ENCODE peak calls at places on chromosome 19, in four cellular contexts. L, O, T and U are unnamed samples.

GRCh38 chr19:33193269-33193863 is 764 bp upstream of the LRP3 start:
- DNase-seq in L (no peak), O (no peak), T (no peak), U (no peak)

GRCh38 chr19:18612772-18613588 is at the start of gene TMEM59L:
- DNase-seq in L (no peak), O (no peak), T (peak; percentile 59), U (no peak)

GRCh38 chr19:38293281-38293680 is 10.8 kb upstream of the C19orf33 start:
- DNase-seq in L (no peak), O (no peak), T (no peak), U (no peak)

GRCh38 chr19:778910-779653 is 18.2 kb upstream of the PTBP1 start:
- DNase-seq in L (peak; percentile 94), O (peak; percentile 68), T (no peak), U (peak; percentile 87)

GRCh38 chr19:30046522-30046921 is 104.5 kb downstream of the URI1 start:
- DNase-seq in L (peak; percentile 1), O (peak; percentile 39), T (no peak), U (no peak)

GRCh38 chr19:35973487-35973886 is 21.5 kb upstream of the SDHAF1 start:
- DNase-seq in L (no peak), O (no peak), T (no peak), U (no peak)

GRCh38 chr19:40278361-40279045 is 6.6 kb downstream of the AKT2 start:
- DNase-seq in L (no peak), O (no peak), T (no peak), U (no peak)

GRCh38 chr19:18306903-18307681 is 15.8 kb downstream of the LSM4 start:
- DNase-seq in L (no peak), O (no peak), T (peak; percentile 10), U (no peak)

GRCh38 chr19:13619203-13619632 is 112.9 kb upstream of the CACNA1A start:
- DNase-seq in L (peak; percentile 81), O (no peak), T (no peak), U (no peak)

GRCh38 chr19:43780706-43781525 is at the start of gene KCNN4:
- DNase-seq in L (peak; percentile 67), O (no peak), T (peak; percentile 31), U (peak; percentile 80)

GRCh38 chr19:18477974-18478373 is 40.0 kb upstream of the ISYNA1 start:
- DNase-seq in L (no peak), O (no peak), T (no peak), U (no peak)

GRCh38 chr19:34298891-34299510 is 44.6 kb downstream of the GARRE1 start:
- DNase-seq in L (no peak), O (no peak), T (no peak), U (no peak)

GRCh38 chr19:33520844-33521479 is 629 bp downstream of the PEPD start:
- DNase-seq in L (no peak), O (no peak), T (no peak), U (no peak)

GRCh38 chr19:18399008-18399407 is 1.6 kb upstream of the LRRC25 start:
- DNase-seq in L (peak; percentile 87), O (no peak), T (no peak), U (peak; percentile 66)

GRCh38 chr19:13692096-13692495 is 72.2 kb upstream of the MRI1 start:
- DNase-seq in L (peak; percentile 60), O (no peak), T (no peak), U (no peak)

GRCh38 chr19:375395-376110 is 31.0 kb upstream of the MIER2 start:
- DNase-seq in L (no peak), O (no peak), T (no peak), U (no peak)

GRCh38 chr19:13429563-13429962 is 76.7 kb downstream of the CACNA1A start:
- DNase-seq in L (peak; percentile 4), O (no peak), T (no peak), U (no peak)

GRCh38 chr19:1243768-1244692 is 2.5 kb downstream of the ATP5F1D start:
- DNase-seq in L (peak; percentile 77), O (peak; percentile 94), T (peak; percentile 88), U (peak; percentile 77)

GRCh38 chr19:41792513-41793413 is 3.6 kb upstream of the CEACAM3 start:
- DNase-seq in L (peak; percentile 36), O (peak; percentile 79), T (peak; percentile 43), U (peak; percentile 47)

GRCh38 chr19:3655402-3656072 is 28.9 kb upstream of the CACTIN start:
- DNase-seq in L (peak; percentile 95), O (peak; percentile 88), T (no peak), U (peak; percentile 34)

GRCh38 chr19:57241181-57241580 is 749 bp downstream of the ZNF805 start:
- DNase-seq in L (peak; percentile 37), O (no peak), T (no peak), U (no peak)

GRCh38 chr19:18131841-18132596 is 20.9 kb upstream of the PIK3R2 start:
- DNase-seq in L (no peak), O (peak; percentile 45), T (no peak), U (no peak)

GRCh38 chr19:37551123-37551993 is 43.2 kb downstream of the ZNF571 start:
- DNase-seq in L (peak; percentile 44), O (peak; percentile 69), T (no peak), U (no peak)

GRCh38 chr19:13118424-13119193 is 545 bp downstream of the NACC1 start:
- DNase-seq in L (peak; percentile 31), O (peak; percentile 44), T (no peak), U (peak; percentile 67)

GRCh38 chr19:33535176-33535575 is 13.6 kb upstream of the PEPD start:
- DNase-seq in L (peak; percentile 34), O (no peak), T (no peak), U (peak; percentile 48)

GRCh38 chr19:15429825-15430467 is 11.2 kb upstream of the AKAP8L start:
- DNase-seq in L (no peak), O (no peak), T (no peak), U (no peak)

GRCh38 chr19:1084024-1084868 is 10.9 kb downstream of the POLR2E start:
- DNase-seq in L (no peak), O (no peak), T (peak; percentile 22), U (no peak)

GRCh38 chr19:12665281-12665573 is 1.3 kb downstream of the MAN2B1 start:
- DNase-seq in L (no peak), O (no peak), T (peak; percentile 55), U (no peak)

GRCh38 chr19:15629003-15629880 is 11.5 kb upstream of the CYP4F3 start:
- DNase-seq in L (peak; percentile 19), O (peak; percentile 74), T (peak; percentile 94), U (peak; percentile 80)

GRCh38 chr19:33255781-33256180 is 30.1 kb upstream of the SLC7A10 start:
- DNase-seq in L (no peak), O (no peak), T (no peak), U (no peak)

GRCh38 chr19:49646586-49646985 is 4.6 kb downstream of the SCAF1 start:
- DNase-seq in L (no peak), O (no peak), T (no peak), U (no peak)
- H3K36me3 ChIP-seq in L (peaks cover 42% of the 10 kb centered on the region), O (peaks cover 49% of the 10 kb centered on the region), T (no peaks in the 10 kb centered on the region), U (peaks cover 15% of the 10 kb centered on the region)

GRCh38 chr19:4715529-4716221 is 8.0 kb downstream of the DPP9 start:
- DNase-seq in L (no peak), O (no peak), T (no peak), U (no peak)
- H3K36me3 ChIP-seq in L (peaks cover 73% of the 10 kb centered on the region), O (peaks cover 42% of the 10 kb centered on the region), T (peaks cover 19% of the 10 kb centered on the region), U (no peaks in the 10 kb centered on the region)

DNA sequence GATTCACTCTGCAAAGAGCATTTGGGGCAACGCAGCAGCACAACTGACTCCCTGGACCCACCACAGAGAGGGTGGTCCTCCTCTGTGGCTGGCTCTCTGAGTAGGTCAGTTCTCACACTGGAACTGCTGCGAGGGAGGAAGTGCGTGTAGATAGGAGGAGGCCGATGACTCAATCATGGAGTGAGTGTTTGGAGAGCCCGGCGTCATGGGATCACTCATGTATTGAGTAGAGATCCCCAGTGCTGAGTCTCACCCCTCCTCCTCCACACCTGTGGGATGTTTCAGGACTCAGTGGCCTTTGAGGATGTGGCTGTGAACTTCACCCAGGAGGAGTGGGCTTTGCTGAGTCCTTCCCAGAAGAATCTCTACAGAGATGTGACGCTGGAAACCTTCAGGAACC is 8.9 kb downstream of the ZNF101 start:
- DNase-seq in L (no peak), O (no peak), T (no peak), U (no peak)
- H3K36me3 ChIP-seq in L (peaks cover 32% of the 10 kb centered on the region), O (peaks cover 40% of the 10 kb centered on the region), T (peaks cover 61% of the 10 kb centered on the region), U (peaks cover 54% of the 10 kb centered on the region)

GRCh38 chr19:24069907-24070657 is 16.9 kb upstream of the ZNF254 start:
- DNase-seq in L (peak; percentile 47), O (no peak), T (no peak), U (no peak)
- H3K36me3 ChIP-seq in L (peaks cover 37% of the 10 kb centered on the region), O (peaks cover 9% of the 10 kb centered on the region), T (no peaks in the 10 kb centered on the region), U (peaks cover 55% of the 10 kb centered on the region)

DNA sequence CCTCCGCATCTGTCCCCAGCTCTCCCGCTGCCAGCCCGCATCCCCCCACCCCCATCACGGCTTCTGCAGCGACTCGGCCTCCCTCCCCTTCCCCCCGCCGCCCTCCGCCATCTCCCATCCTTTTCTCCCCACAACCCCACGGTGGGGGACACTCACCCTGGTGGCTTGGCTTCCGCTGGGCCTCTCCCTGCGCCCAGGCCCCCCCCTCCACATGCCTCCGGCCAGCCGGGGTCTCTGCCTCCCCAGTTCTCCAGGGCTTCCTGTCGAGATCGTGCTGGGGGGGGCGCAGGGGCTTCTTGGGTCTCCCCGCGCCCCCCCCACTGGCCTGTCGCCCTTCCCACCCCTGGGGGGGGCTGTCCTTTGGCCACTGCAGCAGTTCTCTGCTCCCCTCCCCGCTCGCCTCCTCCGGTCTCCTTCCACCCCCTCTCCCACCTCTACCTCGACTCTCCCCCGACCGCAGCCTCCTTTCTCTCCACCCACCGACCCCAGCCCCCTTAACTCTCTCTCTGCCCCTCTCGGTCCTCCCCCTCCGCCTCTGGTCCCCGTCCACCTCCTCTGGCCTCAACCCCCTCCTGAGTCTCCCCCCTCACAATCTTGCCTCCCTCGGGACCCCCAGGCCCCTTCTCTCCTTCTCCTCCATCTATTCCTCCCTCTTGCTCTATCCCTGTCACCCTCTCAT is 17.1 kb downstream of the LRRC4B start:
- DNase-seq in L (no peak), O (no peak), T (no peak), U (no peak)
- H3K36me3 ChIP-seq in L (no peaks in the 10 kb centered on the region), O (no peaks in the 10 kb centered on the region), T (no peaks in the 10 kb centered on the region), U (no peaks in the 10 kb centered on the region)

GRCh38 chr19:47696635-47697034 is 16.6 kb upstream of the EHD2 start:
- DNase-seq in L (no peak), O (no peak), T (no peak), U (no peak)
- H3K36me3 ChIP-seq in L (peaks cover 42% of the 10 kb centered on the region), O (peaks cover 16% of the 10 kb centered on the region), T (no peaks in the 10 kb centered on the region), U (no peaks in the 10 kb centered on the region)

GRCh38 chr19:11033763-11034162 is 55.5 kb upstream of the LDLR start:
- DNase-seq in L (no peak), O (no peak), T (no peak), U (no peak)
- H3K36me3 ChIP-seq in L (peaks cover 84% of the 10 kb centered on the region), O (peaks cover 95% of the 10 kb centered on the region), T (peaks cover 17% of the 10 kb centered on the region), U (peaks cover 25% of the 10 kb centered on the region)

DNA sequence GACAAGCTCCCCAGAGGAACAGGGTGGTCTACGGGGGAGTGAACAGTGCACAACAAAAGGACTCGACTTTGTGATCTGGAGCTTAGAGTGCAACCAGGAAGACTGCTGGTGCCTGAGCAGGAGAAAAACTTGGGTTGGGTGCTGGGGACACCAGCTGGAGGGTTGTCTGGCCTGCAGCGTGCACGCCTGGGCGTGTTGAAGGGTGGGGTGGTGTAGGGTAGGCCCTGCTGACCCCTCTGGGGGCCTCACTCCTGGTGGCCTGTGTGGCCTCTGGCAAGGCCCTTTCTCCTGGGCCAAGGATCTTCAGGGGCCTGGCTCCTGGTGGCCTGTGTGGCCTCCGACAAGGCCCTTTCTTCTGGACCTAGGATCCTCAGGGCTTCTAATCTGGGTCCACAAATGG is 4.7 kb upstream of the RSPH6A start:
- DNase-seq in L (no peak), O (no peak), T (no peak), U (no peak)
- H3K36me3 ChIP-seq in L (peaks cover 50% of the 10 kb centered on the region), O (peaks cover 25% of the 10 kb centered on the region), T (peaks cover 1% of the 10 kb centered on the region), U (no peaks in the 10 kb centered on the region)